ENCODE peak calls at places on chromosomes 6 and 20, in five cellular contexts. One of them, this sample, is unnamed.

GRCh38 chr6:169520104-169520503 is 181.7 kb downstream of the WDR27 start:
- DNase-seq in AG09319: peak
- DNase-seq in tibial nerve: no peak
- DNase-seq in Caco-2: no peak
- DNase-seq in HFFc6: peak
- DNase-seq in this sample: no peak

GRCh38 chr6:132693478-132693877 is 20.4 kb downstream of the VNN1 start:
- DNase-seq in Caco-2: no peak
- DNase-seq in AG09319: no peak
- DNase-seq in tibial nerve: no peak
- DNase-seq in HFFc6: no peak
- DNase-seq in this sample: no peak

GRCh38 chr20:24469116-24470030 is at the start of gene SYNDIG1:
- DNase-seq in tibial nerve: no peak
- DNase-seq in Caco-2: no peak
- DNase-seq in HFFc6: no peak
- DNase-seq in AG09319: no peak
- DNase-seq in this sample: no peak

GRCh38 chr6:16625319-16626240 is 135.7 kb downstream of the ATXN1 start:
- DNase-seq in tibial nerve: no peak
- DNase-seq in AG09319: no peak
- DNase-seq in Caco-2: no peak
- DNase-seq in HFFc6: peak
- DNase-seq in this sample: no peak

GRCh38 chr6:137415127-137415833 is 78.9 kb downstream of the OLIG3 start:
- DNase-seq in Caco-2: peak
- DNase-seq in HFFc6: peak
- DNase-seq in AG09319: peak
- DNase-seq in tibial nerve: peak
- DNase-seq in this sample: no peak

GRCh38 chr6:141848029-141848890 is 284.5 kb upstream of the GJE1 start:
- DNase-seq in tibial nerve: no peak
- DNase-seq in HFFc6: no peak
- DNase-seq in AG09319: no peak
- DNase-seq in Caco-2: no peak
- DNase-seq in this sample: no peak

GRCh38 chr6:77019081-77019480 is 444.2 kb downstream of the HTR1B start:
- DNase-seq in AG09319: no peak
- DNase-seq in tibial nerve: no peak
- DNase-seq in Caco-2: no peak
- DNase-seq in HFFc6: no peak
- DNase-seq in this sample: no peak

GRCh38 chr20:37395411-37395800 is 49.5 kb downstream of the SRC start:
- DNase-seq in Caco-2: no peak
- DNase-seq in AG09319: no peak
- DNase-seq in HFFc6: no peak
- DNase-seq in tibial nerve: no peak
- DNase-seq in this sample: no peak

GRCh38 chr6:26173836-26174144 is 86.6 kb downstream of the HFE start:
- DNase-seq in Caco-2: no peak
- DNase-seq in tibial nerve: no peak
- DNase-seq in HFFc6: no peak
- DNase-seq in AG09319: no peak
- DNase-seq in this sample: no peak

GRCh38 chr20:22525069-22525820 is 59.1 kb downstream of the FOXA2 start:
- DNase-seq in HFFc6: no peak
- DNase-seq in tibial nerve: no peak
- DNase-seq in Caco-2: no peak
- DNase-seq in AG09319: no peak
- DNase-seq in this sample: no peak

GRCh38 chr20:1171461-1172093 is 13.2 kb downstream of the TMEM74B start:
- DNase-seq in AG09319: no peak
- DNase-seq in tibial nerve: no peak
- DNase-seq in HFFc6: no peak
- DNase-seq in Caco-2: peak
- DNase-seq in this sample: no peak

GRCh38 chr6:161727063-161727462 is 453.2 kb upstream of the AGPAT4 start:
- DNase-seq in HFFc6: no peak
- DNase-seq in tibial nerve: no peak
- DNase-seq in Caco-2: no peak
- DNase-seq in AG09319: no peak
- DNase-seq in this sample: no peak

GRCh38 chr6:165718486-165718885 is 55.4 kb upstream of the PDE10A start:
- DNase-seq in HFFc6: no peak
- DNase-seq in AG09319: no peak
- DNase-seq in Caco-2: no peak
- DNase-seq in tibial nerve: no peak
- DNase-seq in this sample: no peak

GRCh38 chr6:32741203-32741960 is at the start of gene HLA-DQA2:
- DNase-seq in HFFc6: no peak
- DNase-seq in AG09319: no peak
- DNase-seq in tibial nerve: no peak
- DNase-seq in Caco-2: no peak
- DNase-seq in this sample: no peak

GRCh38 chr6:56437171-56437900 is 190.0 kb upstream of the COL21A1 start:
- DNase-seq in tibial nerve: no peak
- DNase-seq in Caco-2: no peak
- DNase-seq in HFFc6: no peak
- DNase-seq in AG09319: peak
- DNase-seq in this sample: no peak

GRCh38 chr6:119322715-119323350 is 26.7 kb downstream of the MAN1A1 start:
- DNase-seq in tibial nerve: no peak
- DNase-seq in Caco-2: no peak
- DNase-seq in HFFc6: no peak
- DNase-seq in AG09319: no peak
- DNase-seq in this sample: no peak

GRCh38 chr20:33684533-33685327 is 1.5 kb downstream of the E2F1 start:
- DNase-seq in HFFc6: no peak
- DNase-seq in tibial nerve: no peak
- DNase-seq in AG09319: no peak
- DNase-seq in Caco-2: no peak
- DNase-seq in this sample: no peak

GRCh38 chr20:50399917-50400704 is 110.1 kb upstream of the PTPN1 start:
- DNase-seq in HFFc6: no peak
- DNase-seq in tibial nerve: no peak
- DNase-seq in Caco-2: peak
- DNase-seq in AG09319: no peak
- DNase-seq in this sample: no peak
- TF ChIP-seq CTCF in HFFc6: no peak
- TF ChIP-seq CTCF in tibial nerve: no peak
- TF ChIP-seq CTCF in Caco-2: no peak
- TF ChIP-seq CTCF in AG09319: no peak
- TF ChIP-seq CTCF in this sample: no peak

GRCh38 chr6:30443657-30444450 is 45.5 kb upstream of the HLA-E start:
- DNase-seq in HFFc6: no peak
- DNase-seq in tibial nerve: no peak
- DNase-seq in Caco-2: no peak
- DNase-seq in AG09319: no peak
- DNase-seq in this sample: no peak

GRCh38 chr6:30450548-30450907 is 38.8 kb upstream of the HLA-E start:
- DNase-seq in Caco-2: no peak
- DNase-seq in HFFc6: no peak
- DNase-seq in tibial nerve: no peak
- DNase-seq in AG09319: no peak
- DNase-seq in this sample: no peak

GRCh38 chr6:30446259-30446658 is 43.0 kb upstream of the HLA-E start:
- DNase-seq in tibial nerve: no peak
- DNase-seq in Caco-2: no peak
- DNase-seq in AG09319: no peak
- DNase-seq in HFFc6: no peak
- DNase-seq in this sample: no peak

GRCh38 chr6:30444451-30444742 is 44.9 kb upstream of the HLA-E start:
- DNase-seq in AG09319: no peak
- DNase-seq in tibial nerve: no peak
- DNase-seq in HFFc6: no peak
- DNase-seq in Caco-2: no peak
- DNase-seq in this sample: no peak

GRCh38 chr6:30447237-30447636 is 42.1 kb upstream of the HLA-E start:
- DNase-seq in Caco-2: no peak
- DNase-seq in tibial nerve: no peak
- DNase-seq in AG09319: no peak
- DNase-seq in HFFc6: no peak
- DNase-seq in this sample: no peak
- TF ChIP-seq CTCF in Caco-2: peak
- TF ChIP-seq CTCF in tibial nerve: no peak
- TF ChIP-seq CTCF in AG09319: peak
- TF ChIP-seq CTCF in HFFc6: peak
- TF ChIP-seq CTCF in this sample: no peak

GRCh38 chr6:87944541-87944954 is 103.1 kb upstream of the SPACA1 start:
- DNase-seq in HFFc6: peak
- DNase-seq in AG09319: peak
- DNase-seq in Caco-2: peak
- DNase-seq in tibial nerve: peak
- DNase-seq in this sample: no peak
- TF ChIP-seq CTCF in HFFc6: peak
- TF ChIP-seq CTCF in AG09319: peak
- TF ChIP-seq CTCF in Caco-2: no peak
- TF ChIP-seq CTCF in tibial nerve: peak
- TF ChIP-seq CTCF in this sample: no peak

GRCh38 chr6:36246511-36247268 is 23.2 kb upstream of the PNPLA1 start:
- DNase-seq in AG09319: no peak
- DNase-seq in Caco-2: no peak
- DNase-seq in tibial nerve: no peak
- DNase-seq in HFFc6: no peak
- DNase-seq in this sample: no peak

GRCh38 chr6:36244641-36245280 is 25.1 kb upstream of the PNPLA1 start:
- DNase-seq in AG09319: no peak
- DNase-seq in tibial nerve: no peak
- DNase-seq in HFFc6: no peak
- DNase-seq in Caco-2: peak
- DNase-seq in this sample: no peak

GRCh38 chr6:36247691-36248090 is 22.2 kb upstream of the PNPLA1 start:
- DNase-seq in AG09319: no peak
- DNase-seq in Caco-2: no peak
- DNase-seq in HFFc6: peak
- DNase-seq in tibial nerve: no peak
- DNase-seq in this sample: no peak

GRCh38 chr6:36243562-36244212 is 26.2 kb upstream of the PNPLA1 start:
- DNase-seq in tibial nerve: no peak
- DNase-seq in Caco-2: no peak
- DNase-seq in HFFc6: no peak
- DNase-seq in AG09319: no peak
- DNase-seq in this sample: no peak

DNA sequence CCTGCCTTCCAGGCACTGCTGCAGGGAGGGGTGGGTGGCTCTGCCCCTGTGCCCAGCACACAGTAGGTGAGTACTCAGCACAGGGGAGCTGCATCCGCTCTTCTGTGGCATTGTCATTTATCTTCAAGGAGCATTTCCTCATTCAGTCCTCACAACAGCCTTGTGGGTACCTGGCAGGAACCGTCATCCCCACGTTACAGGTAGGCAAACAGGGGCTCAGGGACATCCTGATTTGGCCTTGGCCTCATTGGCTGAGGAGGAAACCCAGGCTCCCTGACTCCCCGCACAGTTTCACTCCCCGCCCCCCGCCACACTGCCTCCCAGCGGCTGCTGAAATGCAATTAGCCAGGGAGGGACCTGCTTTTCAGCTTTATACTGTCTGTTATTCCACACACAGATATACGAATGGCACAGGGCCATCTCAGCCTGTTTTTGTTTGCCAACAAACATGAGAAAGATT is 24.3 kb upstream of the PNPLA1 start:
- DNase-seq in tibial nerve: no peak
- DNase-seq in AG09319: no peak
- DNase-seq in HFFc6: no peak
- DNase-seq in Caco-2: no peak
- DNase-seq in this sample: no peak
- TF ChIP-seq CTCF in tibial nerve: no peak
- TF ChIP-seq CTCF in AG09319: no peak
- TF ChIP-seq CTCF in HFFc6: no peak
- TF ChIP-seq CTCF in Caco-2: no peak
- TF ChIP-seq CTCF in this sample: no peak

GRCh38 chr6:139374357-139375238 is at the start of gene CITED2:
- DNase-seq in Caco-2: peak
- DNase-seq in AG09319: peak
- DNase-seq in tibial nerve: peak
- DNase-seq in HFFc6: peak
- DNase-seq in this sample: peak
- TF ChIP-seq CTCF in Caco-2: no peak
- TF ChIP-seq CTCF in AG09319: peak
- TF ChIP-seq CTCF in tibial nerve: peak
- TF ChIP-seq CTCF in HFFc6: peak
- TF ChIP-seq CTCF in this sample: no peak

GRCh38 chr6:72084992-72085569 is 198.7 kb downstream of the RIMS1 start:
- DNase-seq in HFFc6: no peak
- DNase-seq in AG09319: no peak
- DNase-seq in Caco-2: no peak
- DNase-seq in tibial nerve: no peak
- DNase-seq in this sample: no peak
- TF ChIP-seq CTCF in HFFc6: peak
- TF ChIP-seq CTCF in AG09319: peak
- TF ChIP-seq CTCF in Caco-2: peak
- TF ChIP-seq CTCF in tibial nerve: peak
- TF ChIP-seq CTCF in this sample: no peak

DNA sequence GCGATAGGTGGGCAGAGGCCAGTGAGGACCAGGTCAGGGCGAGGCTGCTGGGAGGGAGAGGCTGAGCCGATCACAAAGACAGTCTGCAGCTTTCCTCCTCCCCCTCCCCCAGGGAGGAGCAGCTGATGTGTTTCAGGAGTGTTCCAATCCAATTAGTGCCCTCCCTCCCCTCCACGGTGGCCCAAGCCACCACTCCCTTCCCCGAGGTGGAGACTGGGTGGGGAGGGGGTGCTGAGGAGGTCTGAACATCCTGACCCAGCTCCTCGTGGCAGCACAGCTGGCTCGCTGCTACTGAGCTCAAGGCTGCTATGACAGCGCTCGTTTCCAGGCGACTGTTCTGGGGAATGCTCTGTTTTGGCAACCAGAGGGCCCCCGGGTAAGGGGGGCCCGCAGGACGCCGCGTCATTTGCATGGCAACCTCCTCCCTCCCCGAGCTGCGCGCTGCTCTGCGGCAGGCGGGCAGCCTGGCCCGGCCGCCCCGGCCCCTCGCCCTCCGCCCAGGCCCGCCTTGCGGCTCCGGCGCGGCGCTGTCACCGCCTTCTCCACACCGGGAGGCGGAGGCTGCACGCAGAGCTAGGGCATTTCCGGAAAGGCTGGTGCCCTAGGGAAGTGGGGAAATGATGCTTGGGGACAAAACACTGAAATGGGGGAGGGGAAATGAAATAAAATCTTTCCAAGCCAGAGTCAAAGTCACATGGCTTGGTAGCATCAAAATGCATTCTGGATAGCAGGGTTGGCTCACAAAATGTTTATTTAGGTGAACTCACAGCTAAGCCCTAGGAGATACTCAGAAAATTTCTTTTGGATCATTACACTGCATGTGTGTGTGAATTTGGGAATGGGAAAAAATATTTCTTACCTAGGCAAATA is 67.4 kb upstream of the PIM1 start:
- DNase-seq in AG09319: peak
- DNase-seq in HFFc6: peak
- DNase-seq in Caco-2: peak
- DNase-seq in tibial nerve: peak
- DNase-seq in this sample: peak
- TF ChIP-seq CTCF in AG09319: no peak
- TF ChIP-seq CTCF in HFFc6: peak
- TF ChIP-seq CTCF in Caco-2: no peak
- TF ChIP-seq CTCF in tibial nerve: no peak
- TF ChIP-seq CTCF in this sample: no peak

GRCh38 chr6:135497412-135498177 is at the start of gene AHI1:
- DNase-seq in Caco-2: peak
- DNase-seq in tibial nerve: peak
- DNase-seq in HFFc6: peak
- DNase-seq in AG09319: peak
- DNase-seq in this sample: peak
- TF ChIP-seq CTCF in Caco-2: no peak
- TF ChIP-seq CTCF in tibial nerve: peak
- TF ChIP-seq CTCF in HFFc6: peak
- TF ChIP-seq CTCF in AG09319: no peak
- TF ChIP-seq CTCF in this sample: no peak